ENCODE peak calls at places on chromosomes 16 and 17, in nine cellular contexts. R, Y, P, E, G, T, C, V and W are unnamed samples.

GRCh38 chr16:728131-728889 is 1.4 kb downstream of the HAGHL start:
- DNase-seq in R (peak; percentile 21), Y (peak; percentile 72), P (peak; percentile 41), E (peak; percentile 81), G (peak; percentile 90), T (peak; percentile 75), C (peak; percentile 97), V (peak; percentile 48), W (peak; percentile 63)

GRCh38 chr17:65712383-65713267 is 151.2 kb upstream of the AXIN2 start:
- DNase-seq in R (no peak), Y (peak; percentile 9), P (no peak), E (no peak), G (no peak), T (no peak), C (no peak), V (no peak), W (no peak)

GRCh38 chr16:81517630-81518438 is 73.2 kb downstream of the CMIP start:
- DNase-seq in R (no peak), Y (no peak), P (peak; percentile 10), E (no peak), G (no peak), T (peak; percentile 73), C (peak; percentile 83), V (no peak), W (no peak)

GRCh38 chr17:42895185-42895555 is 5.4 kb upstream of the G6PC1 start:
- DNase-seq in R (no peak), Y (no peak), P (peak; percentile 29), E (no peak), G (peak; percentile 88), T (no peak), C (peak; percentile 93), V (peak; percentile 2), W (peak; percentile 56)

GRCh38 chr17:74641224-74641948 is 17.8 kb upstream of the CD300E start:
- DNase-seq in R (no peak), Y (no peak), P (no peak), E (no peak), G (no peak), T (peak; percentile 15), C (no peak), V (no peak), W (no peak)

GRCh38 chr16:88287219-88287618 is 95.5 kb upstream of the ZNF469 start:
- DNase-seq in R (peak; percentile 20), Y (peak; percentile 77), P (no peak), E (peak; percentile 62), G (peak; percentile 59), T (peak; percentile 19), C (peak; percentile 54), V (no peak), W (no peak)

GRCh38 chr17:34313164-34313563 is 6.1 kb upstream of the CCL8 start:
- DNase-seq in R (no peak), Y (no peak), P (no peak), E (no peak), G (no peak), T (no peak), C (peak; percentile 74), V (no peak), W (no peak)

GRCh38 chr16:88510091-88510719 is 57.1 kb downstream of the ZFPM1 start:
- DNase-seq in R (peak; percentile 2), Y (no peak), P (no peak), E (no peak), G (no peak), T (peak; percentile 15), C (peak; percentile 41), V (no peak), W (no peak)

GRCh38 chr17:53996896-53997295 is 174.2 kb downstream of the KIF2B start:
- DNase-seq in R (no peak), Y (no peak), P (no peak), E (no peak), G (no peak), T (no peak), C (no peak), V (no peak), W (no peak)

GRCh38 chr17:28120766-28121165 is 78.3 kb downstream of the NLK start:
- DNase-seq in R (no peak), Y (no peak), P (no peak), E (no peak), G (no peak), T (no peak), C (no peak), V (no peak), W (no peak)

GRCh38 chr16:81654346-81654745 is 124.7 kb upstream of the PLCG2 start:
- DNase-seq in R (no peak), Y (no peak), P (no peak), E (no peak), G (no peak), T (no peak), C (peak; percentile 59), V (no peak), W (no peak)

GRCh38 chr16:22813223-22813945 is 578 bp upstream of the HS3ST2 start:
- DNase-seq in R (peak; percentile 26), Y (peak; percentile 50), P (no peak), E (peak; percentile 48), G (peak; percentile 92), T (peak; percentile 22), C (peak; percentile 89), V (no peak), W (no peak)